ENCODE peak calls at places on chromosomes 4 and X, in four cellular contexts. G is fibroblast of lung, I is GM23338, Q is H1. L is an unnamed sample.

GRCh38 chrX:151922692-151923091 is 10.0 kb downstream of the MAGEA4 start:
- DNase-seq in G (no peak), I (no peak), Q (no peak), L (no peak)

GRCh38 chr4:26206339-26206738 is 114.5 kb upstream of the RBPJ start:
- DNase-seq in G (peak), I (no peak), Q (no peak), L (no peak)

GRCh38 chr4:74451214-74451661 is 6.3 kb downstream of the AREG start:
- DNase-seq in G (peak), I (peak), Q (no peak), L (no peak)

GRCh38 chr4:153154010-153154975 is 50.0 kb upstream of the TRIM2 start:
- DNase-seq in G (peak), I (no peak), Q (no peak), L (peak)

GRCh38 chr4:171553961-171554360 is 259.2 kb upstream of the GALNTL6 start:
- DNase-seq in G (no peak), I (no peak), Q (no peak), L (no peak)

GRCh38 chr4:26081795-26082498 is 167.9 kb downstream of the SMIM20 start:
- DNase-seq in G (peak), I (peak), Q (no peak), L (peak)

GRCh38 chr4:181688886-181689285 is 554.3 kb upstream of the TENM3 start:
- DNase-seq in G (no peak), I (no peak), Q (no peak), L (no peak)

GRCh38 chr4:23956601-23957364 is 66.9 kb upstream of the PPARGC1A start:
- DNase-seq in G (no peak), I (no peak), Q (no peak), L (no peak)

GRCh38 chr4:33715996-33716395 is 2528.3 kb downstream of the ARAP2 start:
- DNase-seq in G (peak), I (no peak), Q (no peak), L (no peak)

GRCh38 chrX:107442914-107443527 is 6.4 kb upstream of the FRMPD3 start:
- DNase-seq in G (no peak), I (no peak), Q (no peak), L (peak)

GRCh38 chr4:23720556-23720955 is 169.3 kb downstream of the PPARGC1A start:
- DNase-seq in G (no peak), I (no peak), Q (no peak), L (no peak)

GRCh38 chrX:84219551-84219950 is 31.6 kb upstream of the RPS6KA6 start:
- DNase-seq in G (no peak), I (no peak), Q (no peak), L (no peak)

GRCh38 chr4:16443504-16444088 is 217.3 kb upstream of the TAPT1 start:
- DNase-seq in G (peak), I (peak), Q (no peak), L (peak)

GRCh38 chr4:73631565-73632226 is 11.5 kb upstream of the RASSF6 start:
- DNase-seq in G (no peak), I (no peak), Q (no peak), L (no peak)

GRCh38 chr4:26717332-26717731 is 133.4 kb downstream of the TBC1D19 start:
- DNase-seq in G (peak), I (no peak), Q (no peak), L (no peak)

GRCh38 chrX:148620023-148620422 is 119.6 kb downstream of the AFF2 start:
- DNase-seq in G (no peak), I (no peak), Q (no peak), L (no peak)

GRCh38 chr4:28508649-28509048 is 1648.0 kb downstream of the STIM2 start:
- DNase-seq in G (no peak), I (no peak), Q (no peak), L (no peak)

GRCh38 chr4:125389713-125390112 is 75.0 kb downstream of the FAT4 start:
- DNase-seq in G (peak), I (no peak), Q (no peak), L (no peak)

GRCh38 chrX:41302293-41302868 is 31.6 kb upstream of the DDX3X start:
- DNase-seq in G (no peak), I (no peak), Q (no peak), L (no peak)

GRCh38 chr4:61959087-61959486 is 759.0 kb downstream of the ADGRL3 start:
- DNase-seq in G (no peak), I (no peak), Q (no peak), L (no peak)

GRCh38 chr4:52873191-52873590 is 11.1 kb downstream of the RASL11B start:
- DNase-seq in G (no peak), I (no peak), Q (no peak), L (no peak)

GRCh38 chr4:57129477-57129876 is 19.3 kb upstream of the IGFBP7 start:
- DNase-seq in G (no peak), I (no peak), Q (no peak), L (no peak)

GRCh38 chr4:55635282-55635681 is 816 bp downstream of the NMU start:
- DNase-seq in G (no peak), I (peak), Q (no peak), L (no peak)

GRCh38 chrX:136689441-136689840 is 41.5 kb downstream of the CD40LG start:
- DNase-seq in G (no peak), I (peak), Q (no peak), L (no peak)

GRCh38 chrX:124605518-124605917 is 259.2 kb downstream of the SH2D1A start:
- DNase-seq in G (no peak), I (no peak), Q (no peak), L (no peak)

GRCh38 chr4:1170156-1170804 is 2.1 kb downstream of the SPON2 start:
- DNase-seq in G (no peak), I (no peak), Q (no peak), L (no peak)

GRCh38 chrX:54452920-54453319 is 12.7 kb downstream of the TSR2 start:
- DNase-seq in G (peak), I (peak), Q (no peak), L (peak)

GRCh38 chr4:177964061-177964460 is 521.8 kb upstream of the AGA start:
- DNase-seq in G (peak), I (no peak), Q (no peak), L (no peak)

GRCh38 chr4:112589207-112589606 is 47.5 kb downstream of the ZGRF1 start:
- DNase-seq in G (peak), I (no peak), Q (no peak), L (no peak)

GRCh38 chrX:101595739-101596419 is 21.9 kb downstream of the ARMCX6 start:
- DNase-seq in G (peak), I (peak), Q (no peak), L (peak)

GRCh38 chr4:6271701-6272465 is 2.2 kb downstream of the WFS1 start:
- DNase-seq in G (no peak), I (no peak), Q (no peak), L (no peak)

GRCh38 chr4:89305712-89306437 is 1.7 kb downstream of the GPRIN3 start:
- DNase-seq in G (peak), I (no peak), Q (no peak), L (peak)

GRCh38 chrX:155028749-155029360 is 2.2 kb downstream of the FUNDC2 start:
- DNase-seq in G (peak), I (no peak), Q (no peak), L (peak)

GRCh38 chrX:155027509-155028066 is 944 bp downstream of the FUNDC2 start:
- DNase-seq in G (peak), I (no peak), Q (no peak), L (peak)

GRCh38 chrX:155028192-155028591 is 1.5 kb downstream of the FUNDC2 start:
- DNase-seq in G (no peak), I (no peak), Q (no peak), L (no peak)

GRCh38 chrX:155035688-155036087 is 9.0 kb downstream of the FUNDC2 start:
- DNase-seq in G (no peak), I (no peak), Q (no peak), L (no peak)

GRCh38 chrX:155031657-155032056 is 5.0 kb downstream of the FUNDC2 start:
- DNase-seq in G (peak), I (no peak), Q (no peak), L (no peak)
- TF ChIP-seq EZH2 in G (no peak), I (no peak), Q (no peak), L (no peak)

GRCh38 chr4:128663325-128663724 is 146.2 kb upstream of the JADE1 start:
- DNase-seq in G (no peak), I (no peak), Q (no peak), L (no peak)

GRCh38 chr4:128658214-128658621 is 151.3 kb upstream of the JADE1 start:
- DNase-seq in G (peak), I (no peak), Q (no peak), L (no peak)

GRCh38 chr4:128657638-128658037 is 151.9 kb upstream of the JADE1 start:
- DNase-seq in G (no peak), I (no peak), Q (no peak), L (no peak)

GRCh38 chr4:128661529-128661928 is 148.0 kb upstream of the JADE1 start:
- DNase-seq in G (no peak), I (peak), Q (no peak), L (peak)

GRCh38 chr4:128660361-128660964 is 149.0 kb upstream of the JADE1 start:
- DNase-seq in G (peak), I (no peak), Q (no peak), L (peak)
- H3K27ac ChIP-seq in G (no peak), I (no peak), Q (no peak), L (peak)

GRCh38 chrX:65407157-65407626 is 127.4 kb downstream of the LAS1L start:
- DNase-seq in G (no peak), I (peak), Q (no peak), L (peak)
- TF ChIP-seq EZH2 in G (peak), I (no peak), Q (peak), L (no peak)

DNA sequence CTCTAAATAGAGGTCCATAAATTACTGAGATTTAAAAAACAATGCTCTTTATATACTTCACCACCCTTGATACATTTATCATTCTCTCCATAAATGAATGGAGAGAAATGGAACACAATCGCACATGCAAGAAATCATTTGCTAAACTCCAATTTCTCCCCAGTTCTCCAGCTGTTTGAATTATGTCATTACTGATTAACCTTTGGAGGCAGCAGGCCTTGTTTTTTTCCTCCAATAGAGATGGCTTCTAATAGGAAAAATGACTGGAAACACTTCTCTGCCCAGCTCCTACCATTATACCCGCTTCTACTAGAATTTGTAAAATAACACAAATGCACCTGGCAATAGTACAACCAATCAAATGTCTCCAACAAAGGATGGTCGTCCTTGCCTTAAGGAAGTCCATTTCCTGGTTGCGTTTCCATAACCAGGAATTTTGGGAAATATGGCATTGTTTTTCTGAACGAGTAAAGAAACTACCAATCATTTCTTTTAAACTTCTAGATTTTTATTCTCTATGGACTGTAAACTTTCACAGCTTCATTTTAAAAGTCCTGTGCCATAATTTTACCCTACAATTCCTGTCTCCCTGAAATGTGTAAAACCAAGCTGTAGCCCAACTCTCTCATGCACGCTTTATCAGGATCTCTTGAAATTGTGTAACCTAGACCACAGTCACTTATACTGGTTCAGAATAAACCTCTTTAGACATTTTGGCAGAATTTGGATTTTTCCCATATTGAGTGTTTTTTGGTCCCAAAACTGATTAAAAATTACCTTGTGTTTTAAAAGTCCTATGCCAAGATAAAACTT is 60.1 kb downstream of the APBB2 start:
- DNase-seq in G (no peak), I (no peak), Q (no peak), L (no peak)
- H3K27ac ChIP-seq in G (no peak), I (no peak), Q (no peak), L (peak)

DNA sequence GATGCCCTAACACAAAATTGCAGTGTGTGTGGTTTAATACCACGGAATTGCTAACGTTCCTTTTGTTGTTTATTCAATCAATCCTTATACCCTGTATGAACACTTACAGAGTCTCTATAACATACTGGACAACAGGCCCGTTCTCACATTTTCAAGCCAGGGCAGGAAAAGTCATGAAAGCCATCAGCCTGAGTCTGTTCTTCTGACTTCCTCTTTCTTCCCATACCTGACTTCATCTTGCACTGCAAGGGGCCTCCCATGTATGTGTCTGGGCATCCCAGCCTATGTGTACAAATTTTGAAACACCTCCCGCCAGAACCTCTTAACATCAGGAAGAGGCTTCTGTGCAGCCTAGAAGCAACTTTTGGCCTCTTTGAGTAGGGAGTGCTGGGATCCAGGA is 4.9 kb upstream of the SHISA3 start:
- DNase-seq in G (no peak), I (no peak), Q (no peak), L (no peak)
- TF ChIP-seq EZH2 in G (no peak), I (no peak), Q (no peak), L (no peak)

DNA sequence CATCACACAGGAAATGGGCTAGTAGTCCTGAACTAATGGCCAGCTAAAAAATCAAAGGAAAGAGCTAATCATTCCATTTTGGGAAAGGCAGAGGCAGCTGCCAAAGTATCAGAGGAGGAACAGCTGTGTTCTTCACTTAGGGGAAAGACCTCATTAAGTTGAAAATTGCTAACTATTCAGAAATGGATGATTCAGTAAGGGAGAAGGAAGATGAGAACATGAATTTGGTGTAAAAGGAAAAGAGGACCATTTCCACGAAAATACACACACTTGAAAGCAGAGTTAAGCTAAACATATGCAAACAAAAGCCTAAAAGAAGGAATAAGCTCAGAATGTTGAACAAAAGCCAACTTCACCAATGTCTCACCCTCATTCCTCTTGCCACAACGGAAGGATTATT is 90.4 kb downstream of the PCDH19 start:
- DNase-seq in G (no peak), I (no peak), Q (no peak), L (no peak)
- H3K27ac ChIP-seq in G (no peak), I (no peak), Q (no peak), L (no peak)

GRCh38 chr4:185016101-185016940 is 2.0 kb upstream of the HELT start:
- DNase-seq in G (no peak), I (peak), Q (no peak), L (no peak)
- TF ChIP-seq EZH2 in G (peak), I (peak), Q (peak), L (peak)

L was measured in hepatocyte.